ENCODE peak calls at places on chromosome 20, in eight cellular contexts. One of them, this sample, is unnamed.

GRCh38 chr20:23606652-23607049 is 934 bp upstream of the CST9 start:
- DNase-seq in sigmoid colon: peak
- DNase-seq in dorsolateral prefrontal cortex: peak
- DNase-seq in CD4-positive, alpha-beta T cell: peak
- DNase-seq in fibroblast of mammary gland: peak
- DNase-seq in neural progenitor cell: peak
- DNase-seq in HCT116: peak
- DNase-seq in A549: peak
- DNase-seq in this sample: peak

GRCh38 chr20:6209093-6209492 is 86.3 kb upstream of the FERMT1 start:
- DNase-seq in CD4-positive, alpha-beta T cell: no peak
- DNase-seq in dorsolateral prefrontal cortex: no peak
- DNase-seq in sigmoid colon: no peak
- DNase-seq in neural progenitor cell: no peak
- DNase-seq in A549: no peak
- DNase-seq in HCT116: no peak
- DNase-seq in fibroblast of mammary gland: no peak
- DNase-seq in this sample: no peak

GRCh38 chr20:38766071-38766470 is 17.8 kb downstream of the ACTR5 start:
- DNase-seq in A549: no peak
- DNase-seq in dorsolateral prefrontal cortex: no peak
- DNase-seq in sigmoid colon: no peak
- DNase-seq in CD4-positive, alpha-beta T cell: no peak
- DNase-seq in neural progenitor cell: no peak
- DNase-seq in fibroblast of mammary gland: no peak
- DNase-seq in HCT116: no peak
- DNase-seq in this sample: no peak

GRCh38 chr20:52748235-52748950 is 223.8 kb upstream of the TSHZ2 start:
- DNase-seq in sigmoid colon: peak
- DNase-seq in HCT116: no peak
- DNase-seq in dorsolateral prefrontal cortex: no peak
- DNase-seq in CD4-positive, alpha-beta T cell: no peak
- DNase-seq in A549: no peak
- DNase-seq in neural progenitor cell: no peak
- DNase-seq in fibroblast of mammary gland: peak
- DNase-seq in this sample: no peak

GRCh38 chr20:25139061-25139705 is 56.3 kb upstream of the ENTPD6 start:
- DNase-seq in sigmoid colon: no peak
- DNase-seq in neural progenitor cell: peak
- DNase-seq in dorsolateral prefrontal cortex: no peak
- DNase-seq in CD4-positive, alpha-beta T cell: no peak
- DNase-seq in fibroblast of mammary gland: no peak
- DNase-seq in A549: peak
- DNase-seq in HCT116: peak
- DNase-seq in this sample: no peak

GRCh38 chr20:4202441-4202840 is 187.1 kb upstream of the RNF24 start:
- DNase-seq in sigmoid colon: peak
- DNase-seq in fibroblast of mammary gland: no peak
- DNase-seq in dorsolateral prefrontal cortex: no peak
- DNase-seq in neural progenitor cell: no peak
- DNase-seq in CD4-positive, alpha-beta T cell: no peak
- DNase-seq in HCT116: no peak
- DNase-seq in A549: no peak
- DNase-seq in this sample: no peak

GRCh38 chr20:42197599-42197998 is 579.4 kb upstream of the CHD6 start:
- DNase-seq in fibroblast of mammary gland: no peak
- DNase-seq in A549: no peak
- DNase-seq in CD4-positive, alpha-beta T cell: no peak
- DNase-seq in sigmoid colon: no peak
- DNase-seq in dorsolateral prefrontal cortex: no peak
- DNase-seq in neural progenitor cell: no peak
- DNase-seq in HCT116: no peak
- DNase-seq in this sample: no peak

GRCh38 chr20:4217349-4217761 is 202.0 kb upstream of the RNF24 start:
- DNase-seq in HCT116: no peak
- DNase-seq in neural progenitor cell: peak
- DNase-seq in CD4-positive, alpha-beta T cell: no peak
- DNase-seq in A549: peak
- DNase-seq in sigmoid colon: no peak
- DNase-seq in fibroblast of mammary gland: peak
- DNase-seq in dorsolateral prefrontal cortex: no peak
- DNase-seq in this sample: no peak

GRCh38 chr20:45907219-45907948 is 4.6 kb downstream of the PLTP start:
- DNase-seq in HCT116: no peak
- DNase-seq in neural progenitor cell: no peak
- DNase-seq in CD4-positive, alpha-beta T cell: no peak
- DNase-seq in fibroblast of mammary gland: no peak
- DNase-seq in sigmoid colon: no peak
- DNase-seq in A549: no peak
- DNase-seq in dorsolateral prefrontal cortex: no peak
- DNase-seq in this sample: no peak

GRCh38 chr20:37939701-37940151 is 36.8 kb downstream of the VSTM2L start:
- DNase-seq in dorsolateral prefrontal cortex: no peak
- DNase-seq in A549: no peak
- DNase-seq in CD4-positive, alpha-beta T cell: no peak
- DNase-seq in sigmoid colon: no peak
- DNase-seq in neural progenitor cell: no peak
- DNase-seq in HCT116: no peak
- DNase-seq in fibroblast of mammary gland: no peak
- DNase-seq in this sample: no peak

GRCh38 chr20:62430311-62430853 is 3.0 kb upstream of the RBBP8NL start:
- DNase-seq in CD4-positive, alpha-beta T cell: no peak
- DNase-seq in neural progenitor cell: no peak
- DNase-seq in dorsolateral prefrontal cortex: no peak
- DNase-seq in sigmoid colon: no peak
- DNase-seq in fibroblast of mammary gland: no peak
- DNase-seq in A549: no peak
- DNase-seq in HCT116: no peak
- DNase-seq in this sample: no peak
- TF ChIP-seq CTCF in CD4-positive, alpha-beta T cell: no peak
- TF ChIP-seq CTCF in neural progenitor cell: no peak
- TF ChIP-seq CTCF in dorsolateral prefrontal cortex: no peak
- TF ChIP-seq CTCF in sigmoid colon: no peak
- TF ChIP-seq CTCF in fibroblast of mammary gland: no peak
- TF ChIP-seq CTCF in A549: no peak
- TF ChIP-seq CTCF in HCT116: no peak
- TF ChIP-seq CTCF in this sample: no peak

GRCh38 chr20:63946986-63947637 is 9.1 kb downstream of the UCKL1 start:
- DNase-seq in A549: no peak
- DNase-seq in sigmoid colon: peak
- DNase-seq in CD4-positive, alpha-beta T cell: no peak
- DNase-seq in fibroblast of mammary gland: no peak
- DNase-seq in HCT116: no peak
- DNase-seq in dorsolateral prefrontal cortex: no peak
- DNase-seq in neural progenitor cell: no peak
- DNase-seq in this sample: no peak

GRCh38 chr20:63945031-63945658 is 11.1 kb downstream of the UCKL1 start:
- DNase-seq in sigmoid colon: peak
- DNase-seq in fibroblast of mammary gland: no peak
- DNase-seq in A549: no peak
- DNase-seq in dorsolateral prefrontal cortex: no peak
- DNase-seq in CD4-positive, alpha-beta T cell: no peak
- DNase-seq in HCT116: no peak
- DNase-seq in neural progenitor cell: no peak
- DNase-seq in this sample: no peak

GRCh38 chr20:63950701-63951397 is 5.4 kb downstream of the UCKL1 start:
- DNase-seq in A549: no peak
- DNase-seq in neural progenitor cell: no peak
- DNase-seq in HCT116: no peak
- DNase-seq in sigmoid colon: no peak
- DNase-seq in dorsolateral prefrontal cortex: no peak
- DNase-seq in CD4-positive, alpha-beta T cell: no peak
- DNase-seq in fibroblast of mammary gland: no peak
- DNase-seq in this sample: no peak

GRCh38 chr20:63945921-63946920 is 10.0 kb downstream of the UCKL1 start:
- DNase-seq in A549: no peak
- DNase-seq in HCT116: no peak
- DNase-seq in CD4-positive, alpha-beta T cell: no peak
- DNase-seq in fibroblast of mammary gland: no peak
- DNase-seq in neural progenitor cell: no peak
- DNase-seq in dorsolateral prefrontal cortex: no peak
- DNase-seq in sigmoid colon: peak
- DNase-seq in this sample: no peak

DNA sequence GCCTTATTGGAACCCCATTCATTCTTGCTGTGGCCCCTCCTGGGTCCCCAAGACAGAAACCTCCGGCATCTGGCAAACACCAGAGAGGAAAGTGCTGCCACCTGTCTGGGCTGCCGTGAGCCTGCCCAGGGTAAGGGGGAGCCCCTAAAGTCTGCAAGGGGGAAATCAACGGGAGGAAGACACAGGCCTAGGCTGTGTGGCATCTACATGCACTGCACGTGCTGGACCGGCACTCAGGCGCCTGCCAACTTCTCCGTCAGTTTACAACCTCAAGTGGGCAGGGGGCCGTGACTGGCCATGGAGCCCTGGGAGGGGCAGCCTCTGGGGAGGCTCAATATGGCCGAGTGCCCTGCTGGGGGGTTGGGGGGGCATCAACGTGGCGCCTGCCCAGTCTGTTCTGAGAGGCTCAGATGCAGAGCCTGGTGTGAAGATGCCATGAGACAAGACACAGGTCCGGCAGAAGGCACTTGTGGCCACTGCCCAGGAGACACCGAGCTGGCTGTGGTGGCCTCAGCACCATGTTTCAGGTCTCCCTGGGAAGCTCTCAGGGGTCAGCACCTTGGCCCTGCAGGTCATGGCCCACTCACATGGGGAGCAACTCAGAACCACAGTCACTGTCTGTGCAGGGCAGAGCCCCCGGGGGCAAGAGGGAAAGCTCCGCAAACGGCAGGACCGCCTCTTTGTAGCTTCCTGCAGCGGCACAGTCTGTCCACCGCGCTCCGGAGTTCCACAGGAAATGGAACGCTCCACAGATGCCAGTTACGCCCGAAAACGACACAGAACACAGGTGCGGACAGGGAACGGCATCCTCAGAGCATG is 8.4 kb downstream of the UCKL1 start:
- DNase-seq in sigmoid colon: peak
- DNase-seq in dorsolateral prefrontal cortex: peak
- DNase-seq in CD4-positive, alpha-beta T cell: peak
- DNase-seq in fibroblast of mammary gland: no peak
- DNase-seq in HCT116: no peak
- DNase-seq in neural progenitor cell: no peak
- DNase-seq in A549: no peak
- DNase-seq in this sample: no peak
- TF ChIP-seq CTCF in sigmoid colon: no peak
- TF ChIP-seq CTCF in dorsolateral prefrontal cortex: no peak
- TF ChIP-seq CTCF in CD4-positive, alpha-beta T cell: no peak
- TF ChIP-seq CTCF in fibroblast of mammary gland: no peak
- TF ChIP-seq CTCF in HCT116: no peak
- TF ChIP-seq CTCF in neural progenitor cell: no peak
- TF ChIP-seq CTCF in A549: no peak
- TF ChIP-seq CTCF in this sample: no peak

GRCh38 chr20:61263084-61263695 is 11.1 kb downstream of the CDH4 start:
- DNase-seq in CD4-positive, alpha-beta T cell: peak
- DNase-seq in sigmoid colon: no peak
- DNase-seq in A549: peak
- DNase-seq in neural progenitor cell: peak
- DNase-seq in dorsolateral prefrontal cortex: no peak
- DNase-seq in fibroblast of mammary gland: peak
- DNase-seq in HCT116: no peak
- DNase-seq in this sample: peak
- TF ChIP-seq CTCF in CD4-positive, alpha-beta T cell: peak
- TF ChIP-seq CTCF in sigmoid colon: no peak
- TF ChIP-seq CTCF in A549: peak
- TF ChIP-seq CTCF in neural progenitor cell: peak
- TF ChIP-seq CTCF in dorsolateral prefrontal cortex: peak
- TF ChIP-seq CTCF in fibroblast of mammary gland: peak
- TF ChIP-seq CTCF in HCT116: peak
- TF ChIP-seq CTCF in this sample: peak

GRCh38 chr20:33262658-33263065 is 20.4 kb upstream of the BPIFB1 start:
- DNase-seq in sigmoid colon: no peak
- DNase-seq in CD4-positive, alpha-beta T cell: no peak
- DNase-seq in dorsolateral prefrontal cortex: peak
- DNase-seq in HCT116: peak
- DNase-seq in neural progenitor cell: peak
- DNase-seq in A549: peak
- DNase-seq in fibroblast of mammary gland: peak
- DNase-seq in this sample: peak
- TF ChIP-seq CTCF in sigmoid colon: no peak
- TF ChIP-seq CTCF in CD4-positive, alpha-beta T cell: no peak
- TF ChIP-seq CTCF in dorsolateral prefrontal cortex: peak
- TF ChIP-seq CTCF in HCT116: peak
- TF ChIP-seq CTCF in neural progenitor cell: peak
- TF ChIP-seq CTCF in A549: peak
- TF ChIP-seq CTCF in fibroblast of mammary gland: peak
- TF ChIP-seq CTCF in this sample: peak

GRCh38 chr20:50277460-50278376 is 87.1 kb downstream of the CEBPB start:
- DNase-seq in sigmoid colon: no peak
- DNase-seq in dorsolateral prefrontal cortex: no peak
- DNase-seq in neural progenitor cell: no peak
- DNase-seq in CD4-positive, alpha-beta T cell: no peak
- DNase-seq in A549: no peak
- DNase-seq in HCT116: no peak
- DNase-seq in fibroblast of mammary gland: no peak
- DNase-seq in this sample: no peak

GRCh38 chr20:50279988-50280850 is 89.6 kb downstream of the CEBPB start:
- DNase-seq in HCT116: no peak
- DNase-seq in CD4-positive, alpha-beta T cell: no peak
- DNase-seq in neural progenitor cell: no peak
- DNase-seq in sigmoid colon: no peak
- DNase-seq in fibroblast of mammary gland: no peak
- DNase-seq in dorsolateral prefrontal cortex: no peak
- DNase-seq in A549: no peak
- DNase-seq in this sample: no peak

GRCh38 chr20:50278377-50278683 is 87.7 kb downstream of the CEBPB start:
- DNase-seq in HCT116: no peak
- DNase-seq in sigmoid colon: no peak
- DNase-seq in A549: no peak
- DNase-seq in fibroblast of mammary gland: no peak
- DNase-seq in dorsolateral prefrontal cortex: no peak
- DNase-seq in neural progenitor cell: no peak
- DNase-seq in CD4-positive, alpha-beta T cell: no peak
- DNase-seq in this sample: no peak

GRCh38 chr20:50277064-50277415 is 86.4 kb downstream of the CEBPB start:
- DNase-seq in sigmoid colon: no peak
- DNase-seq in A549: no peak
- DNase-seq in CD4-positive, alpha-beta T cell: no peak
- DNase-seq in neural progenitor cell: no peak
- DNase-seq in fibroblast of mammary gland: no peak
- DNase-seq in HCT116: no peak
- DNase-seq in dorsolateral prefrontal cortex: no peak
- DNase-seq in this sample: no peak

GRCh38 chr20:50278684-50279531 is 88.3 kb downstream of the CEBPB start:
- DNase-seq in HCT116: peak
- DNase-seq in CD4-positive, alpha-beta T cell: no peak
- DNase-seq in sigmoid colon: peak
- DNase-seq in fibroblast of mammary gland: peak
- DNase-seq in A549: peak
- DNase-seq in neural progenitor cell: no peak
- DNase-seq in dorsolateral prefrontal cortex: no peak
- DNase-seq in this sample: no peak
- TF ChIP-seq CTCF in HCT116: peak
- TF ChIP-seq CTCF in CD4-positive, alpha-beta T cell: no peak
- TF ChIP-seq CTCF in sigmoid colon: peak
- TF ChIP-seq CTCF in fibroblast of mammary gland: peak
- TF ChIP-seq CTCF in A549: no peak
- TF ChIP-seq CTCF in neural progenitor cell: no peak
- TF ChIP-seq CTCF in dorsolateral prefrontal cortex: no peak
- TF ChIP-seq CTCF in this sample: no peak

DNA sequence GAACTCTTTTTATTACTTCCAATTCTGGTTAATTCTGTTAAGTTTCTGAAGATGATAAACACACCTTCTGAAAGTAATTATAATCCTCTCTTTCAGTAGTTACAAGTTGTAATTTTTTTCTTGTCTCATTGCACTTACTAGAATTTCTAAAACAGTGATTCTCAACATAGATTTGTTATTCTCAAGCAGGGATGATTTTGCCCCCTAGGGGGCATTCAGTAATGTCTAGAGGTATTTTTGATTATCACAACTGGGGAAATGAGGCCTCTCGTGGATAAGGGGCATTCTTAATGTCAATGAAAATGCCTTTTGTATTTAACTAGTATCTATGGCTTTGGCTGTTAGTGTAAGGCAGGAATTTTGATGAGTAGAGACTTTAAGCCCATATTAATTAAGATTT is 39.4 kb upstream of the MAFB start:
- DNase-seq in HCT116: no peak
- DNase-seq in A549: no peak
- DNase-seq in fibroblast of mammary gland: no peak
- DNase-seq in sigmoid colon: no peak
- DNase-seq in dorsolateral prefrontal cortex: no peak
- DNase-seq in neural progenitor cell: no peak
- DNase-seq in CD4-positive, alpha-beta T cell: no peak
- DNase-seq in this sample: no peak
- TF ChIP-seq CTCF in HCT116: peak
- TF ChIP-seq CTCF in A549: peak
- TF ChIP-seq CTCF in fibroblast of mammary gland: peak
- TF ChIP-seq CTCF in sigmoid colon: no peak
- TF ChIP-seq CTCF in dorsolateral prefrontal cortex: no peak
- TF ChIP-seq CTCF in neural progenitor cell: peak
- TF ChIP-seq CTCF in CD4-positive, alpha-beta T cell: no peak
- TF ChIP-seq CTCF in this sample: peak

This sample was measured in progenitor cell of endocrine pancreas.